ENCODE peak calls at places on chromosomes 6 and 20, in four cellular contexts. P, C, E and S are unnamed samples.

GRCh38 chr6:28354688-28355554 is 5.2 kb downstream of the ZKSCAN3 start:
- DNase-seq in P (no peak), C (no peak), E (peak), S (no peak)

GRCh38 chr6:130136803-130137202 is 85.9 kb downstream of the SAMD3 start:
- DNase-seq in P (no peak), C (no peak), E (no peak), S (no peak)

GRCh38 chr6:159759645-159760044 is 2.2 kb upstream of the ACAT2 start:
- DNase-seq in P (no peak), C (no peak), E (no peak), S (no peak)

GRCh38 chr6:159758031-159759001 is 3.5 kb upstream of the ACAT2 start:
- DNase-seq in P (no peak), C (no peak), E (peak), S (no peak)

GRCh38 chr6:90268178-90268577 is 28.5 kb downstream of the BACH2 start:
- DNase-seq in P (no peak), C (no peak), E (no peak), S (no peak)

GRCh38 chr20:2914160-2914559 is 40.9 kb downstream of the PTPRA start:
- DNase-seq in P (no peak), C (no peak), E (peak), S (peak)

GRCh38 chr6:45422541-45423110 is 44.9 kb upstream of the SUPT3H start:
- DNase-seq in P (no peak), C (no peak), E (peak), S (peak)

GRCh38 chr6:34657037-34657306 is 39.6 kb downstream of the ILRUN start:
- DNase-seq in P (no peak), C (no peak), E (no peak), S (no peak)

GRCh38 chr6:156720739-156721714 is 56.2 kb upstream of the ARID1B start:
- DNase-seq in P (peak), C (peak), E (no peak), S (no peak)

GRCh38 chr6:119738425-119738824 is 388.9 kb upstream of the MAN1A1 start:
- DNase-seq in P (no peak), C (no peak), E (no peak), S (no peak)

GRCh38 chr6:145823322-145823944 is 8.8 kb upstream of the FBXO30 start:
- DNase-seq in P (no peak), C (no peak), E (no peak), S (no peak)

GRCh38 chr6:167827588-167828324 is 1.0 kb downstream of the AFDN start:
- DNase-seq in P (no peak), C (no peak), E (peak), S (peak)

GRCh38 chr6:3319801-3320200 is 61.1 kb downstream of the PSMG4 start:
- DNase-seq in P (no peak), C (no peak), E (no peak), S (no peak)

GRCh38 chr6:3316818-3317217 is 58.1 kb downstream of the PSMG4 start:
- DNase-seq in P (no peak), C (no peak), E (no peak), S (no peak)

GRCh38 chr6:3317741-3318211 is 59.0 kb downstream of the PSMG4 start:
- DNase-seq in P (no peak), C (no peak), E (no peak), S (no peak)

GRCh38 chr6:3318821-3319540 is 60.2 kb downstream of the PSMG4 start:
- DNase-seq in P (no peak), C (no peak), E (no peak), S (no peak)

GRCh38 chr6:3318226-3318625 is 59.5 kb downstream of the PSMG4 start:
- DNase-seq in P (no peak), C (no peak), E (no peak), S (no peak)
- TF ChIP-seq JUND in P (no peak), C (no peak), E (no peak), S (no peak)

GRCh38 chr6:1864496-1864895 is 254.8 kb downstream of the FOXC1 start:
- DNase-seq in P (no peak), C (no peak), E (no peak), S (no peak)
- TF ChIP-seq JUND in P (no peak), C (no peak), E (no peak), S (no peak)

DNA sequence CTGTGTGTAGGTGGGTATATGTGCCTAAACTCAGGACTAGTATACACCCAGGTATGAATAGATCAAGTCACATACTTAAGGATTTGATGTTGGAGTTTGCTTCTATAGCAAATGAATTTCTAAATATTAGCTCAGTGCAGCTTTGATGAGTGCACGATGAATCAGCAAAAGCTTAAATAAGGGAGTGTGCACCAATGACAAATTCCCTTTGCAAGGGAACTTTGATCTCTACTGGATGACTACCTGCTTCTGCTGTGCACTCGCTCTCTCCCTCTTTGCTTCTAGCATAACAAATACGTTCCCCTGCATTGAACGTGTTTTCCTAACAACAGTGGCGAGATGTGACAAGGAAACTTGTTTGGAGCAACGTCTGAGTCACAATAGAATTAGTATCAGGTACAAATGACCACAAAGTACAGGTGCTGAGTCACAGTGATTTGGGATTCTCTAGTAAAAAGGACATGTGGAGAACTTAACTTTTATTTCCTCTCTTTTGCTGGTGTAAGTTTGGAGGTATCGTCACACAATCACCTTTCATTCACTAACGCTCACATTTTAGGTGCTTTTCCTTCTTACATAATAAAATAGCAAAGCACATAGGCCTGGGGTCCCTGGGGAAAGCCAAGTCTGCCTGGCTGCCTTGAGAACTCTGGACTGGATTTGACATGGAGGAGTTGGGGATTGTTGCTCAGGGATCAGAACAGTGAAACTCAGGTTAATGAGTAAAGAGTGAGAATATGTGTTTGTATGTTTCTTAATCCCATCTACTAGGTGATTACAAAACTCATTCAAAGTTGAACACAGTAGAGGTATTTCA is 49.7 kb downstream of the KLHL31 start:
- DNase-seq in P (no peak), C (no peak), E (peak), S (peak)
- TF ChIP-seq JUND in P (no peak), C (no peak), E (peak), S (no peak)

GRCh38 chr6:11196511-11197174 is 35.8 kb downstream of the NEDD9 start:
- DNase-seq in P (no peak), C (no peak), E (no peak), S (no peak)
- TF ChIP-seq JUND in P (no peak), C (no peak), E (no peak), S (no peak)

GRCh38 chr20:56554869-56555268 is 21.8 kb downstream of the FAM209B start:
- DNase-seq in P (no peak), C (peak), E (peak), S (peak)
- TF ChIP-seq JUND in P (peak), C (peak), E (peak), S (no peak)

GRCh38 chr6:113488061-113488460 is 369.1 kb upstream of the MARCKS start:
- DNase-seq in P (no peak), C (no peak), E (no peak), S (no peak)

GRCh38 chr6:113488812-113489685 is 368.1 kb upstream of the MARCKS start:
- DNase-seq in P (no peak), C (no peak), E (no peak), S (no peak)

GRCh38 chr6:113493991-113494390 is 363.2 kb upstream of the MARCKS start:
- DNase-seq in P (no peak), C (no peak), E (no peak), S (peak)

GRCh38 chr6:113489946-113490345 is 367.2 kb upstream of the MARCKS start:
- DNase-seq in P (no peak), C (no peak), E (no peak), S (no peak)

DNA sequence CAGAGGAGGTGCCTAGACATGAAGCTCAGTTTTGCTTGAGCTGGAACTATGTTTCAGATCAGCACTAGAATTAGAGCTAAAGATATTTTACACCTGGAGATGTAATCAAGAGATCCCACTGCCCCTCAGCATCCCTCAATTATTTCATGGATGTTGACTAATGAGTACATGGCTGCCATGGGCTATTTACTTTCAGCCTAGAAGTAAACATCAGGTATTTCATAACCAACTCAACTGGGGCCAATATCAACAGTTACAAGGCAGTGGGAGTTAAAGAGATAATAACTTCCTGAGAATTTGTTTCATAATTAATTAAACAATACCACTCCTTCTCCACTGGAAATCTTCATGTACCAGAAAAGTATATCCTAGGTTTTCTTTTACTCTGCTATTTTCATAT is 366.8 kb upstream of the MARCKS start:
- DNase-seq in P (no peak), C (no peak), E (no peak), S (peak)
- TF ChIP-seq JUND in P (no peak), C (no peak), E (no peak), S (peak)